ENCODE peak calls at places on chromosomes 3 and 15, in nine cellular contexts. One of them, this sample, is unnamed.

GRCh38 chr3:29426302-29427226 is 145.7 kb downstream of the RBMS3 start:
- DNase-seq in activated T-helper 1 cell treated with Interleukin-2 at 50 U/mL for 16 hours: no peak
- DNase-seq in A549: no peak
- DNase-seq in MG63: no peak
- DNase-seq in T-cell: no peak
- DNase-seq in occipital lobe: no peak
- DNase-seq in NCI-H1417: peak; percentile 49
- DNase-seq in sciatic nerve: no peak
- DNase-seq in stimulated activated CD4-positive, alpha-beta T cell treated with anti-CD3 and anti-CD28 coated beads, TNF-alpha, amount 100 ng/mL, for 24 hours: no peak
- DNase-seq in this sample: no peak

GRCh38 chr15:55526559-55527036 is 18.6 kb upstream of the DNAAF4 start:
- DNase-seq in occipital lobe: no peak
- DNase-seq in activated T-helper 1 cell treated with Interleukin-2 at 50 U/mL for 16 hours: no peak
- DNase-seq in NCI-H1417: peak; percentile 15
- DNase-seq in T-cell: no peak
- DNase-seq in MG63: peak; percentile 21
- DNase-seq in stimulated activated CD4-positive, alpha-beta T cell treated with anti-CD3 and anti-CD28 coated beads, TNF-alpha, amount 100 ng/mL, for 24 hours: no peak
- DNase-seq in A549: peak; percentile 26
- DNase-seq in sciatic nerve: no peak
- DNase-seq in this sample: peak; percentile 15

GRCh38 chr3:114319453-114319852 is 25.6 kb downstream of the TIGIT start:
- DNase-seq in occipital lobe: no peak
- DNase-seq in T-cell: no peak
- DNase-seq in MG63: peak; percentile 24
- DNase-seq in A549: no peak
- DNase-seq in NCI-H1417: peak; percentile 15
- DNase-seq in sciatic nerve: no peak
- DNase-seq in stimulated activated CD4-positive, alpha-beta T cell treated with anti-CD3 and anti-CD28 coated beads, TNF-alpha, amount 100 ng/mL, for 24 hours: no peak
- DNase-seq in activated T-helper 1 cell treated with Interleukin-2 at 50 U/mL for 16 hours: no peak
- DNase-seq in this sample: peak; percentile 43

GRCh38 chr3:25664810-25665645 is at the start of gene TOP2B:
- DNase-seq in A549: peak; percentile 98
- DNase-seq in sciatic nerve: peak; percentile 98
- DNase-seq in MG63: peak; percentile 90
- DNase-seq in occipital lobe: peak; percentile 98
- DNase-seq in NCI-H1417: peak; percentile 90
- DNase-seq in activated T-helper 1 cell treated with Interleukin-2 at 50 U/mL for 16 hours: peak; percentile 91
- DNase-seq in T-cell: peak; percentile 93
- DNase-seq in stimulated activated CD4-positive, alpha-beta T cell treated with anti-CD3 and anti-CD28 coated beads, TNF-alpha, amount 100 ng/mL, for 24 hours: peak; percentile 91
- DNase-seq in this sample: peak; percentile 87

GRCh38 chr3:96776818-96777217 is 37.6 kb upstream of the EPHA6 start:
- DNase-seq in activated T-helper 1 cell treated with Interleukin-2 at 50 U/mL for 16 hours: no peak
- DNase-seq in A549: no peak
- DNase-seq in occipital lobe: no peak
- DNase-seq in stimulated activated CD4-positive, alpha-beta T cell treated with anti-CD3 and anti-CD28 coated beads, TNF-alpha, amount 100 ng/mL, for 24 hours: no peak
- DNase-seq in NCI-H1417: no peak
- DNase-seq in T-cell: no peak
- DNase-seq in sciatic nerve: no peak
- DNase-seq in MG63: no peak
- DNase-seq in this sample: no peak

GRCh38 chr3:170862618-170863374 is 7.2 kb downstream of the RPL22L1 start:
- DNase-seq in activated T-helper 1 cell treated with Interleukin-2 at 50 U/mL for 16 hours: no peak
- DNase-seq in NCI-H1417: no peak
- DNase-seq in MG63: no peak
- DNase-seq in stimulated activated CD4-positive, alpha-beta T cell treated with anti-CD3 and anti-CD28 coated beads, TNF-alpha, amount 100 ng/mL, for 24 hours: no peak
- DNase-seq in T-cell: no peak
- DNase-seq in occipital lobe: no peak
- DNase-seq in A549: no peak
- DNase-seq in sciatic nerve: no peak
- DNase-seq in this sample: no peak

GRCh38 chr15:55289011-55289572 is 521 bp downstream of the RAB27A start:
- DNase-seq in NCI-H1417: peak; percentile 18
- DNase-seq in A549: peak; percentile 35
- DNase-seq in MG63: peak; percentile 8
- DNase-seq in stimulated activated CD4-positive, alpha-beta T cell treated with anti-CD3 and anti-CD28 coated beads, TNF-alpha, amount 100 ng/mL, for 24 hours: no peak
- DNase-seq in activated T-helper 1 cell treated with Interleukin-2 at 50 U/mL for 16 hours: peak; percentile 7
- DNase-seq in sciatic nerve: peak; percentile 59
- DNase-seq in occipital lobe: no peak
- DNase-seq in T-cell: no peak
- DNase-seq in this sample: no peak

GRCh38 chr3:14532691-14533456 is 7.3 kb downstream of the GRIP2 start:
- DNase-seq in sciatic nerve: peak; percentile 69
- DNase-seq in MG63: peak; percentile 55
- DNase-seq in A549: no peak
- DNase-seq in occipital lobe: no peak
- DNase-seq in activated T-helper 1 cell treated with Interleukin-2 at 50 U/mL for 16 hours: no peak
- DNase-seq in NCI-H1417: no peak
- DNase-seq in T-cell: no peak
- DNase-seq in stimulated activated CD4-positive, alpha-beta T cell treated with anti-CD3 and anti-CD28 coated beads, TNF-alpha, amount 100 ng/mL, for 24 hours: no peak
- DNase-seq in this sample: no peak

GRCh38 chr3:20974389-20974788 is 776.6 kb downstream of the ZNF385D start:
- DNase-seq in NCI-H1417: no peak
- DNase-seq in A549: no peak
- DNase-seq in MG63: no peak
- DNase-seq in T-cell: no peak
- DNase-seq in sciatic nerve: no peak
- DNase-seq in stimulated activated CD4-positive, alpha-beta T cell treated with anti-CD3 and anti-CD28 coated beads, TNF-alpha, amount 100 ng/mL, for 24 hours: no peak
- DNase-seq in activated T-helper 1 cell treated with Interleukin-2 at 50 U/mL for 16 hours: no peak
- DNase-seq in occipital lobe: no peak
- DNase-seq in this sample: no peak

GRCh38 chr3:54067060-54067459 is 55.3 kb upstream of the CACNA2D3 start:
- DNase-seq in T-cell: no peak
- DNase-seq in sciatic nerve: no peak
- DNase-seq in A549: no peak
- DNase-seq in stimulated activated CD4-positive, alpha-beta T cell treated with anti-CD3 and anti-CD28 coated beads, TNF-alpha, amount 100 ng/mL, for 24 hours: no peak
- DNase-seq in NCI-H1417: no peak
- DNase-seq in activated T-helper 1 cell treated with Interleukin-2 at 50 U/mL for 16 hours: no peak
- DNase-seq in MG63: no peak
- DNase-seq in occipital lobe: no peak
- DNase-seq in this sample: no peak

GRCh38 chr15:78880242-78880533 is 7.5 kb downstream of the MORF4L1 start:
- DNase-seq in T-cell: no peak
- DNase-seq in MG63: no peak
- DNase-seq in occipital lobe: no peak
- DNase-seq in sciatic nerve: no peak
- DNase-seq in activated T-helper 1 cell treated with Interleukin-2 at 50 U/mL for 16 hours: no peak
- DNase-seq in NCI-H1417: no peak
- DNase-seq in stimulated activated CD4-positive, alpha-beta T cell treated with anti-CD3 and anti-CD28 coated beads, TNF-alpha, amount 100 ng/mL, for 24 hours: no peak
- DNase-seq in A549: no peak
- DNase-seq in this sample: no peak

GRCh38 chr15:91380114-91380513 is 280.1 kb downstream of the SV2B start:
- DNase-seq in occipital lobe: no peak
- DNase-seq in NCI-H1417: no peak
- DNase-seq in MG63: no peak
- DNase-seq in sciatic nerve: no peak
- DNase-seq in stimulated activated CD4-positive, alpha-beta T cell treated with anti-CD3 and anti-CD28 coated beads, TNF-alpha, amount 100 ng/mL, for 24 hours: no peak
- DNase-seq in T-cell: no peak
- DNase-seq in activated T-helper 1 cell treated with Interleukin-2 at 50 U/mL for 16 hours: no peak
- DNase-seq in A549: no peak
- DNase-seq in this sample: no peak

GRCh38 chr3:190497809-190498208 is 16.1 kb upstream of the IL1RAP start:
- DNase-seq in occipital lobe: no peak
- DNase-seq in activated T-helper 1 cell treated with Interleukin-2 at 50 U/mL for 16 hours: no peak
- DNase-seq in MG63: peak; percentile 21
- DNase-seq in NCI-H1417: no peak
- DNase-seq in T-cell: no peak
- DNase-seq in stimulated activated CD4-positive, alpha-beta T cell treated with anti-CD3 and anti-CD28 coated beads, TNF-alpha, amount 100 ng/mL, for 24 hours: no peak
- DNase-seq in A549: no peak
- DNase-seq in sciatic nerve: no peak
- DNase-seq in this sample: no peak

GRCh38 chr3:32508731-32509130 is 6.1 kb upstream of the CMTM6 start:
- DNase-seq in sciatic nerve: no peak
- DNase-seq in NCI-H1417: no peak
- DNase-seq in A549: no peak
- DNase-seq in T-cell: no peak
- DNase-seq in MG63: no peak
- DNase-seq in occipital lobe: no peak
- DNase-seq in activated T-helper 1 cell treated with Interleukin-2 at 50 U/mL for 16 hours: no peak
- DNase-seq in stimulated activated CD4-positive, alpha-beta T cell treated with anti-CD3 and anti-CD28 coated beads, TNF-alpha, amount 100 ng/mL, for 24 hours: no peak
- DNase-seq in this sample: no peak

GRCh38 chr3:15636028-15636709 is 34.6 kb downstream of the BTD start:
- DNase-seq in NCI-H1417: no peak
- DNase-seq in A549: peak; percentile 58
- DNase-seq in sciatic nerve: no peak
- DNase-seq in occipital lobe: no peak
- DNase-seq in MG63: peak; percentile 68
- DNase-seq in stimulated activated CD4-positive, alpha-beta T cell treated with anti-CD3 and anti-CD28 coated beads, TNF-alpha, amount 100 ng/mL, for 24 hours: no peak
- DNase-seq in T-cell: no peak
- DNase-seq in activated T-helper 1 cell treated with Interleukin-2 at 50 U/mL for 16 hours: no peak
- DNase-seq in this sample: peak; percentile 75

GRCh38 chr15:50145451-50145872 is 26.4 kb upstream of the ATP8B4 start:
- DNase-seq in sciatic nerve: no peak
- DNase-seq in A549: peak; percentile 65
- DNase-seq in stimulated activated CD4-positive, alpha-beta T cell treated with anti-CD3 and anti-CD28 coated beads, TNF-alpha, amount 100 ng/mL, for 24 hours: no peak
- DNase-seq in T-cell: no peak
- DNase-seq in NCI-H1417: peak; percentile 33
- DNase-seq in occipital lobe: no peak
- DNase-seq in activated T-helper 1 cell treated with Interleukin-2 at 50 U/mL for 16 hours: no peak
- DNase-seq in MG63: peak; percentile 53
- DNase-seq in this sample: peak; percentile 84

GRCh38 chr3:152305075-152305474 is 36.3 kb downstream of the MBNL1 start:
- DNase-seq in MG63: no peak
- DNase-seq in activated T-helper 1 cell treated with Interleukin-2 at 50 U/mL for 16 hours: no peak
- DNase-seq in occipital lobe: no peak
- DNase-seq in sciatic nerve: no peak
- DNase-seq in T-cell: no peak
- DNase-seq in stimulated activated CD4-positive, alpha-beta T cell treated with anti-CD3 and anti-CD28 coated beads, TNF-alpha, amount 100 ng/mL, for 24 hours: no peak
- DNase-seq in NCI-H1417: no peak
- DNase-seq in A549: no peak
- DNase-seq in this sample: no peak

GRCh38 chr3:127762077-127762786 is 60.1 kb downstream of the MGLL start:
- DNase-seq in T-cell: no peak
- DNase-seq in activated T-helper 1 cell treated with Interleukin-2 at 50 U/mL for 16 hours: no peak
- DNase-seq in occipital lobe: peak; percentile 28
- DNase-seq in MG63: no peak
- DNase-seq in NCI-H1417: no peak
- DNase-seq in A549: no peak
- DNase-seq in stimulated activated CD4-positive, alpha-beta T cell treated with anti-CD3 and anti-CD28 coated beads, TNF-alpha, amount 100 ng/mL, for 24 hours: no peak
- DNase-seq in sciatic nerve: no peak
- DNase-seq in this sample: no peak

GRCh38 chr15:41935566-41936020 is 36.8 kb downstream of the EHD4 start:
- DNase-seq in NCI-H1417: no peak
- DNase-seq in activated T-helper 1 cell treated with Interleukin-2 at 50 U/mL for 16 hours: no peak
- DNase-seq in occipital lobe: no peak
- DNase-seq in sciatic nerve: no peak
- DNase-seq in A549: no peak
- DNase-seq in MG63: peak; percentile 20
- DNase-seq in stimulated activated CD4-positive, alpha-beta T cell treated with anti-CD3 and anti-CD28 coated beads, TNF-alpha, amount 100 ng/mL, for 24 hours: no peak
- DNase-seq in T-cell: no peak
- DNase-seq in this sample: no peak

GRCh38 chr3:81572201-81572756 is 189.2 kb downstream of the GBE1 start:
- DNase-seq in sciatic nerve: no peak
- DNase-seq in T-cell: no peak
- DNase-seq in NCI-H1417: no peak
- DNase-seq in A549: no peak
- DNase-seq in occipital lobe: no peak
- DNase-seq in MG63: no peak
- DNase-seq in stimulated activated CD4-positive, alpha-beta T cell treated with anti-CD3 and anti-CD28 coated beads, TNF-alpha, amount 100 ng/mL, for 24 hours: no peak
- DNase-seq in activated T-helper 1 cell treated with Interleukin-2 at 50 U/mL for 16 hours: no peak
- DNase-seq in this sample: no peak

GRCh38 chr3:65672876-65673815 is 365.6 kb downstream of the MAGI1 start:
- DNase-seq in A549: peak; percentile 9
- DNase-seq in NCI-H1417: peak; percentile 1
- DNase-seq in occipital lobe: no peak
- DNase-seq in MG63: peak; percentile 12
- DNase-seq in sciatic nerve: peak; percentile 80
- DNase-seq in T-cell: no peak
- DNase-seq in activated T-helper 1 cell treated with Interleukin-2 at 50 U/mL for 16 hours: no peak
- DNase-seq in stimulated activated CD4-positive, alpha-beta T cell treated with anti-CD3 and anti-CD28 coated beads, TNF-alpha, amount 100 ng/mL, for 24 hours: no peak
- DNase-seq in this sample: peak; percentile 37

GRCh38 chr15:99442268-99442897 is 123.4 kb upstream of the MEF2A start:
- DNase-seq in occipital lobe: no peak
- DNase-seq in activated T-helper 1 cell treated with Interleukin-2 at 50 U/mL for 16 hours: no peak
- DNase-seq in A549: peak; percentile 52
- DNase-seq in stimulated activated CD4-positive, alpha-beta T cell treated with anti-CD3 and anti-CD28 coated beads, TNF-alpha, amount 100 ng/mL, for 24 hours: no peak
- DNase-seq in NCI-H1417: no peak
- DNase-seq in T-cell: no peak
- DNase-seq in sciatic nerve: peak; percentile 64
- DNase-seq in MG63: peak; percentile 91
- DNase-seq in this sample: peak; percentile 67

GRCh38 chr15:26564354-26564753 is 208.5 kb downstream of the GABRB3 start:
- DNase-seq in stimulated activated CD4-positive, alpha-beta T cell treated with anti-CD3 and anti-CD28 coated beads, TNF-alpha, amount 100 ng/mL, for 24 hours: no peak
- DNase-seq in T-cell: no peak
- DNase-seq in A549: no peak
- DNase-seq in occipital lobe: no peak
- DNase-seq in MG63: no peak
- DNase-seq in sciatic nerve: no peak
- DNase-seq in NCI-H1417: no peak
- DNase-seq in activated T-helper 1 cell treated with Interleukin-2 at 50 U/mL for 16 hours: no peak
- DNase-seq in this sample: no peak

GRCh38 chr3:148066787-148067186 is 630.9 kb upstream of the AGTR1 start:
- DNase-seq in NCI-H1417: no peak
- DNase-seq in activated T-helper 1 cell treated with Interleukin-2 at 50 U/mL for 16 hours: no peak
- DNase-seq in sciatic nerve: no peak
- DNase-seq in MG63: no peak
- DNase-seq in A549: no peak
- DNase-seq in occipital lobe: no peak
- DNase-seq in T-cell: no peak
- DNase-seq in stimulated activated CD4-positive, alpha-beta T cell treated with anti-CD3 and anti-CD28 coated beads, TNF-alpha, amount 100 ng/mL, for 24 hours: no peak
- DNase-seq in this sample: no peak

GRCh38 chr3:42829083-42829627 is 19.9 kb downstream of the ACKR2 start:
- DNase-seq in stimulated activated CD4-positive, alpha-beta T cell treated with anti-CD3 and anti-CD28 coated beads, TNF-alpha, amount 100 ng/mL, for 24 hours: no peak
- DNase-seq in MG63: no peak
- DNase-seq in occipital lobe: no peak
- DNase-seq in A549: no peak
- DNase-seq in sciatic nerve: no peak
- DNase-seq in T-cell: no peak
- DNase-seq in NCI-H1417: no peak
- DNase-seq in activated T-helper 1 cell treated with Interleukin-2 at 50 U/mL for 16 hours: no peak
- DNase-seq in this sample: no peak

GRCh38 chr3:14549256-14549931 is 9.3 kb upstream of the GRIP2 start:
- DNase-seq in T-cell: no peak
- DNase-seq in occipital lobe: no peak
- DNase-seq in stimulated activated CD4-positive, alpha-beta T cell treated with anti-CD3 and anti-CD28 coated beads, TNF-alpha, amount 100 ng/mL, for 24 hours: no peak
- DNase-seq in NCI-H1417: no peak
- DNase-seq in sciatic nerve: no peak
- DNase-seq in A549: peak; percentile 63
- DNase-seq in MG63: no peak
- DNase-seq in activated T-helper 1 cell treated with Interleukin-2 at 50 U/mL for 16 hours: no peak
- DNase-seq in this sample: no peak

GRCh38 chr15:81033508-81033907 is 32.8 kb downstream of the TLNRD1 start:
- DNase-seq in T-cell: no peak
- DNase-seq in NCI-H1417: no peak
- DNase-seq in stimulated activated CD4-positive, alpha-beta T cell treated with anti-CD3 and anti-CD28 coated beads, TNF-alpha, amount 100 ng/mL, for 24 hours: no peak
- DNase-seq in activated T-helper 1 cell treated with Interleukin-2 at 50 U/mL for 16 hours: no peak
- DNase-seq in MG63: no peak
- DNase-seq in sciatic nerve: no peak
- DNase-seq in A549: no peak
- DNase-seq in occipital lobe: no peak
- DNase-seq in this sample: no peak

GRCh38 chr3:127089487-127090145 is 103.3 kb upstream of the PRR23E start:
- DNase-seq in MG63: peak; percentile 36
- DNase-seq in A549: no peak
- DNase-seq in T-cell: no peak
- DNase-seq in NCI-H1417: no peak
- DNase-seq in occipital lobe: no peak
- DNase-seq in sciatic nerve: no peak
- DNase-seq in stimulated activated CD4-positive, alpha-beta T cell treated with anti-CD3 and anti-CD28 coated beads, TNF-alpha, amount 100 ng/mL, for 24 hours: no peak
- DNase-seq in activated T-helper 1 cell treated with Interleukin-2 at 50 U/mL for 16 hours: no peak
- DNase-seq in this sample: no peak

GRCh38 chr3:124833710-124834332 is 53.3 kb downstream of the ITGB5 start:
- DNase-seq in T-cell: no peak
- DNase-seq in MG63: no peak
- DNase-seq in NCI-H1417: no peak
- DNase-seq in A549: no peak
- DNase-seq in stimulated activated CD4-positive, alpha-beta T cell treated with anti-CD3 and anti-CD28 coated beads, TNF-alpha, amount 100 ng/mL, for 24 hours: no peak
- DNase-seq in sciatic nerve: no peak
- DNase-seq in activated T-helper 1 cell treated with Interleukin-2 at 50 U/mL for 16 hours: no peak
- DNase-seq in occipital lobe: no peak
- DNase-seq in this sample: no peak

GRCh38 chr15:69475769-69476358 is 23.2 kb downstream of the RPLP1 start:
- DNase-seq in A549: peak; percentile 97
- DNase-seq in occipital lobe: peak; percentile 56
- DNase-seq in MG63: peak; percentile 60
- DNase-seq in stimulated activated CD4-positive, alpha-beta T cell treated with anti-CD3 and anti-CD28 coated beads, TNF-alpha, amount 100 ng/mL, for 24 hours: peak; percentile 59
- DNase-seq in activated T-helper 1 cell treated with Interleukin-2 at 50 U/mL for 16 hours: peak; percentile 50
- DNase-seq in sciatic nerve: peak; percentile 93
- DNase-seq in T-cell: peak; percentile 64
- DNase-seq in NCI-H1417: peak; percentile 80
- DNase-seq in this sample: peak; percentile 61

GRCh38 chr3:112734171-112734570 is 93.2 kb upstream of the CCDC80 start:
- DNase-seq in stimulated activated CD4-positive, alpha-beta T cell treated with anti-CD3 and anti-CD28 coated beads, TNF-alpha, amount 100 ng/mL, for 24 hours: no peak
- DNase-seq in occipital lobe: no peak
- DNase-seq in MG63: no peak
- DNase-seq in T-cell: no peak
- DNase-seq in A549: no peak
- DNase-seq in activated T-helper 1 cell treated with Interleukin-2 at 50 U/mL for 16 hours: no peak
- DNase-seq in NCI-H1417: no peak
- DNase-seq in sciatic nerve: no peak
- DNase-seq in this sample: no peak